ENCODE peak calls at places on chromosomes 6 and 20, in ten cellular contexts. D is activated CD4-positive, alpha-beta T cell treated with anti-CD3 and anti-CD28 coated beads for 36 hours; E is mucosa of descending colon; W is central memory CD8-positive, alpha-beta T cell; U is DND-41; A is stimulated activated naive B cell treated with anti-CD40 and anti-IgM and Interleukin-4, amounts not matched to agents 10 μg/mL and 1 μg/mL and 100 μg/mL, for 72 hours; Z is RWPE2; I is naive thymus-derived CD4-positive, alpha-beta T cell; J is foreskin keratinocyte; B is Right ventricle myocardium inferior. T is an unnamed sample.

GRCh38 chr6:51949451-51949850 is 138.0 kb downstream of the PKHD1 start:
- ATAC-seq in U (no peak), I (no peak), Z (no peak), D (no peak), E (no peak), B (no peak), J (no peak), W (no peak), A (no peak), T (no peak)

GRCh38 chr20:17825251-17825691 is 125.5 kb downstream of the BANF2 start:
- ATAC-seq in D (no peak), J (no peak), Z (no peak), I (no peak), W (no peak), A (no peak), U (no peak), E (no peak), B (peak), T (no peak)

GRCh38 chr6:148044261-148044731 is 298.3 kb upstream of the SASH1 start:
- ATAC-seq in W (no peak), D (no peak), Z (no peak), J (no peak), B (no peak), E (no peak), U (no peak), A (no peak), I (no peak), T (no peak)

GRCh38 chr6:125393449-125393858 is 91.7 kb upstream of the HDDC2 start:
- ATAC-seq in J (no peak), B (no peak), A (peak), D (no peak), I (no peak), E (no peak), W (no peak), Z (no peak), U (peak), T (peak)

GRCh38 chr6:110595112-110595511 is 118.7 kb upstream of the SLC22A16 start:
- ATAC-seq in W (no peak), J (no peak), D (no peak), B (no peak), A (no peak), I (no peak), E (no peak), U (no peak), Z (no peak), T (no peak)

GRCh38 chr20:48930878-48931277 is 9.4 kb downstream of the ARFGEF2 start:
- ATAC-seq in I (no peak), Z (no peak), B (no peak), J (no peak), E (no peak), D (no peak), U (no peak), A (no peak), W (no peak), T (no peak)

GRCh38 chr20:10219452-10219791 is 792 bp downstream of the SNAP25 start:
- ATAC-seq in U (peak), D (no peak), Z (peak), E (peak), W (peak), A (peak), B (peak), J (peak), I (peak), T (no peak)

GRCh38 chr6:1575213-1576041 is 34.3 kb upstream of the FOXC1 start:
- ATAC-seq in U (peak), B (peak), E (no peak), A (no peak), Z (no peak), J (no peak), D (no peak), W (no peak), I (no peak), T (no peak)